ENCODE peak calls at places on chromosomes 4 and X, in eight cellular contexts. I is cardiac muscle cell; N is endothelial cell; L is choroid plexus epithelial cell; O is psoas muscle; J is HT-29; T is stimulated activated CD4-positive, alpha-beta T cell treated with anti-CD3 and anti-CD28 coated beads, Interleukin-4, amount 100 ng/mL, for 48 hours; U is AG04450. S is an unnamed sample.

GRCh38 chr4:103018391-103019318 is 850 bp downstream of the SLC9B1 start:
- DNase-seq in I (no peak), N (no peak), L (no peak), O (peak; percentile 21), J (no peak), T (no peak), U (no peak), S (no peak)

GRCh38 chrX:131675596-131676194 is 131.8 kb downstream of the OR13H1 start:
- DNase-seq in I (peak; percentile 44), N (no peak), L (peak; percentile 16), O (no peak), J (peak; percentile 48), T (no peak), U (no peak), S (no peak)

GRCh38 chrX:65932173-65933084 is 107.5 kb downstream of the VSIG4 start:
- DNase-seq in I (no peak), N (no peak), L (no peak), O (no peak), J (peak; percentile 92), T (no peak), U (no peak), S (no peak)

GRCh38 chr4:146520894-146521542 is 722 bp downstream of the SLC10A7 start:
- DNase-seq in I (peak; percentile 63), N (no peak), L (peak; percentile 80), O (no peak), J (peak; percentile 64), T (peak; percentile 2), U (no peak), S (peak; percentile 32)

GRCh38 chr4:1572521-1572920 is 111.6 kb downstream of the FAM53A start:
- DNase-seq in I (no peak), N (no peak), L (no peak), O (no peak), J (no peak), T (no peak), U (no peak), S (no peak)

GRCh38 chr4:145819246-145820181 is 119.1 kb downstream of the ZNF827 start:
- DNase-seq in I (no peak), N (no peak), L (no peak), O (no peak), J (no peak), T (no peak), U (no peak), S (no peak)

GRCh38 chrX:71859637-71860036 is 51.0 kb upstream of the NHSL2 start:
- DNase-seq in I (peak; percentile 63), N (peak; percentile 28), L (peak; percentile 49), O (no peak), J (peak; percentile 67), T (no peak), U (no peak), S (no peak)

GRCh38 chrX:131816551-131817136 is 206.5 kb upstream of the STK26 start:
- DNase-seq in I (no peak), N (no peak), L (no peak), O (peak; percentile 51), J (peak; percentile 91), T (peak; percentile 39), U (no peak), S (peak; percentile 90)

GRCh38 chrX:115616943-115617563 is 56.1 kb downstream of the PLS3 start:
- DNase-seq in I (no peak), N (no peak), L (peak; percentile 89), O (no peak), J (no peak), T (no peak), U (no peak), S (peak; percentile 58)

GRCh38 chr4:15317246-15317645 is 110.6 kb upstream of the C1QTNF7 start:
- DNase-seq in I (no peak), N (no peak), L (no peak), O (no peak), J (no peak), T (no peak), U (no peak), S (no peak)

GRCh38 chr4:25810815-25811690 is 51.7 kb downstream of the SEL1L3 start:
- DNase-seq in I (peak; percentile 12), N (no peak), L (peak; percentile 67), O (no peak), J (no peak), T (no peak), U (no peak), S (no peak)

GRCh38 chr4:151797131-151797530 is 36.3 kb upstream of the GATB start:
- DNase-seq in I (no peak), N (no peak), L (no peak), O (no peak), J (peak; percentile 21), T (no peak), U (no peak), S (no peak)

GRCh38 chr4:14404730-14405129 is 597.6 kb upstream of the CPEB2 start:
- DNase-seq in I (no peak), N (no peak), L (no peak), O (peak; percentile 14), J (no peak), T (no peak), U (no peak), S (no peak)

GRCh38 chr4:108619372-108620100 is 840 bp upstream of the RPL34 start:
- DNase-seq in I (peak; percentile 3), N (no peak), L (no peak), O (no peak), J (no peak), T (peak; percentile 22), U (no peak), S (no peak)

GRCh38 chr4:47061435-47061834 is 30.1 kb downstream of the GABRB1 start:
- DNase-seq in I (no peak), N (no peak), L (peak; percentile 64), O (no peak), J (no peak), T (no peak), U (peak; percentile 39), S (no peak)

GRCh38 chr4:183353557-183353956 is 31.3 kb upstream of the CLDN24 start:
- DNase-seq in I (no peak), N (no peak), L (no peak), O (no peak), J (no peak), T (no peak), U (no peak), S (no peak)

GRCh38 chr4:133154725-133155124 is 5.6 kb downstream of the PCDH10 start:
- DNase-seq in I (peak; percentile 28), N (peak; percentile 33), L (peak; percentile 79), O (no peak), J (peak; percentile 20), T (no peak), U (no peak), S (no peak)

GRCh38 chr4:146132445-146132844 is 43.1 kb upstream of the LSM6 start:
- DNase-seq in I (no peak), N (no peak), L (no peak), O (no peak), J (no peak), T (peak; percentile 38), U (no peak), S (peak; percentile 70)

GRCh38 chrX:129785160-129785947 is 5.6 kb downstream of the SASH3 start:
- DNase-seq in I (no peak), N (no peak), L (no peak), O (no peak), J (no peak), T (no peak), U (no peak), S (no peak)

GRCh38 chr4:76696109-76696508 is 201.8 kb downstream of the SOWAHB start:
- DNase-seq in I (peak; percentile 39), N (peak; percentile 35), L (peak; percentile 26), O (no peak), J (no peak), T (no peak), U (no peak), S (no peak)

GRCh38 chr4:181219783-181220416 is 1023.3 kb upstream of the TENM3 start:
- DNase-seq in I (no peak), N (no peak), L (no peak), O (no peak), J (no peak), T (no peak), U (no peak), S (no peak)

GRCh38 chr4:89303177-89303576 is 4.4 kb downstream of the GPRIN3 start:
- DNase-seq in I (no peak), N (no peak), L (no peak), O (no peak), J (peak; percentile 18), T (no peak), U (no peak), S (no peak)

GRCh38 chr4:75820676-75821075 is 81.6 kb downstream of the PPEF2 start:
- DNase-seq in I (no peak), N (no peak), L (no peak), O (no peak), J (no peak), T (no peak), U (no peak), S (no peak)

GRCh38 chr4:16730522-16730921 is 167.9 kb downstream of the LDB2 start:
- DNase-seq in I (no peak), N (no peak), L (no peak), O (no peak), J (no peak), T (no peak), U (no peak), S (no peak)

GRCh38 chr4:185282968-185283367 is 73.6 kb downstream of the SNX25 start:
- DNase-seq in I (no peak), N (no peak), L (peak; percentile 84), O (no peak), J (no peak), T (no peak), U (no peak), S (no peak)

GRCh38 chr4:47532658-47533057 is 47.6 kb downstream of the ATP10D start:
- DNase-seq in I (no peak), N (no peak), L (no peak), O (no peak), J (no peak), T (no peak), U (no peak), S (no peak)

GRCh38 chr4:36399762-36400353 is 118.4 kb downstream of the DTHD1 start:
- DNase-seq in I (peak; percentile 37), N (peak; percentile 41), L (peak; percentile 27), O (no peak), J (peak; percentile 68), T (peak; percentile 27), U (no peak), S (peak; percentile 24)

GRCh38 chr4:1200425-1201035 is 28.1 kb upstream of the SPON2 start:
- DNase-seq in I (no peak), N (no peak), L (peak; percentile 91), O (peak; percentile 70), J (no peak), T (no peak), U (peak; percentile 87), S (no peak)

GRCh38 chrX:129732857-129733256 is 5.9 kb upstream of the XPNPEP2 start:
- DNase-seq in I (no peak), N (no peak), L (no peak), O (no peak), J (no peak), T (no peak), U (no peak), S (no peak)

GRCh38 chrX:32408389-32408788 is 803.0 kb downstream of the DMD start:
- DNase-seq in I (no peak), N (peak; percentile 3), L (peak; percentile 13), O (no peak), J (peak; percentile 32), T (no peak), U (no peak), S (no peak)

GRCh38 chr4:84547211-84547610 is 35.7 kb upstream of the CDS1 start:
- DNase-seq in I (no peak), N (no peak), L (peak; percentile 33), O (no peak), J (no peak), T (no peak), U (no peak), S (no peak)

GRCh38 chr4:169811476-169811875 is 53.7 kb upstream of the HPF1 start:
- DNase-seq in I (no peak), N (no peak), L (no peak), O (no peak), J (no peak), T (no peak), U (no peak), S (no peak)

GRCh38 chr4:48470570-48470969 is 12.6 kb upstream of the SLC10A4 start:
- DNase-seq in I (no peak), N (no peak), L (no peak), O (no peak), J (no peak), T (no peak), U (no peak), S (no peak)

GRCh38 chrX:71118985-71119535 is 664 bp downstream of the MED12 start:
- DNase-seq in I (no peak), N (no peak), L (no peak), O (no peak), J (no peak), T (no peak), U (no peak), S (no peak)

S was measured in GM12878.